ENCODE peak calls at places on chromosome X, in seven cellular contexts. D is astrocyte of the cerebellum; E is fibroblast of the aortic adventitia; J is fibroblast of mammary gland; I is CD4-positive, alpha-beta T cell; R is Peyer's patch; G is neural progenitor cell. Y is an unnamed sample.

GRCh38 chrX:140664939-140665338 is 44.6 kb upstream of the LINC00632 start:
- DNase-seq in E (peak), D (peak), J (peak), G (no peak), R (no peak), I (no peak), Y (no peak)

GRCh38 chrX:49915352-49916222 is 6.8 kb upstream of the CLCN5 start:
- DNase-seq in D (peak), G (peak), E (peak), I (peak), R (peak), J (peak), Y (peak)

GRCh38 chrX:13081385-13082285 is 37.2 kb upstream of the FAM9C start:
- DNase-seq in D (no peak), J (no peak), E (peak), R (peak), G (no peak), I (no peak), Y (no peak)

GRCh38 chrX:47854474-47854873 is 17.8 kb downstream of the ZNF81 start:
- DNase-seq in E (peak), J (peak), G (peak), R (peak), D (peak), I (peak), Y (peak)

GRCh38 chrX:45788941-45789348 is 588.3 kb upstream of the DIPK2B start:
- DNase-seq in R (no peak), I (no peak), D (no peak), J (peak), G (no peak), E (peak), Y (no peak)

GRCh38 chrX:41384041-41384705 is 50.2 kb downstream of the DDX3X start:
- DNase-seq in G (no peak), J (peak), E (peak), I (peak), D (peak), R (peak), Y (peak)

GRCh38 chrX:3461824-3462508 is 115.5 kb upstream of the MXRA5 start:
- DNase-seq in G (no peak), R (no peak), I (no peak), J (peak), D (no peak), E (no peak), Y (peak)

GRCh38 chrX:69282893-69283690 is 117.8 kb upstream of the PJA1 start:
- DNase-seq in D (no peak), I (no peak), J (no peak), R (no peak), E (no peak), G (peak), Y (no peak)

GRCh38 chrX:27915617-27916016 is 65.6 kb downstream of the DCAF8L1 start:
- DNase-seq in D (no peak), E (no peak), I (no peak), R (no peak), J (peak), G (no peak), Y (peak)

GRCh38 chrX:110145854-110146253 is 142.9 kb downstream of the TMEM164 start:
- DNase-seq in I (no peak), J (peak), G (no peak), D (no peak), R (no peak), E (peak), Y (peak)

GRCh38 chrX:22958250-22958649 is 41.5 kb upstream of the DDX53 start:
- DNase-seq in I (no peak), D (no peak), E (no peak), R (no peak), J (no peak), G (no peak), Y (no peak)

GRCh38 chrX:136310411-136310810 is 9.6 kb downstream of the ADGRG4 start:
- DNase-seq in I (no peak), R (no peak), E (peak), D (peak), J (peak), G (no peak), Y (no peak)

GRCh38 chrX:7925867-7926472 is 1.2 kb downstream of the PNPLA4 start:
- DNase-seq in R (peak), J (peak), D (peak), I (peak), G (peak), E (peak), Y (peak)

GRCh38 chrX:134537179-134537945 is 77.4 kb downstream of the HPRT1 start:
- DNase-seq in R (no peak), E (peak), J (peak), G (no peak), I (no peak), D (no peak), Y (peak)

GRCh38 chrX:124256981-124257380 is 75.5 kb upstream of the TEX13D start:
- DNase-seq in R (no peak), J (no peak), E (no peak), I (no peak), D (no peak), G (no peak), Y (no peak)

GRCh38 chrX:7133036-7133412 is 14.5 kb upstream of the STS start:
- DNase-seq in G (no peak), J (peak), I (no peak), R (no peak), E (peak), D (no peak), Y (no peak)

GRCh38 chrX:9163153-9163790 is 129.3 kb upstream of the FAM9B start:
- DNase-seq in R (no peak), D (no peak), G (peak), J (peak), I (no peak), E (peak), Y (no peak)

GRCh38 chrX:151019837-151020236 is 36.7 kb downstream of the HMGB3 start:
- DNase-seq in G (no peak), J (peak), R (no peak), D (no peak), E (peak), I (no peak), Y (peak)

DNA sequence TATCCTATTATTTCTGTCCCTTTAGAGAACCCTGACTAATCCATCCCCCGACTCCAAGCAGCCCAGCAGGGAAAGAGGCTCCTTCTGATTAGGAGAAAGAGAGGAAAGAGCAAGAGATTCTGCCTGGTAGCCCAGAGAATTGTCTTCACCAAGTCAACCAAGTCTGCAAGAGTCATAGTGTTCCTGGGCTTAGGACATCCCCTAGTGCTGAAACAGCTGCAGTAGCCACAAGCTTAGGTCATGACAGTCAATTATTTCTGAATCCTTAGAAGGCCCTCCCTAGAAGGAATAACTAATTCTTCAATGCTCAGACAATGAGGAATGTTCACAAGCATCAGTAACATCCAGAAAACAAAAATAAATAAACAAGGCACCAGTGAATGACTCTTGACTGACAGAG is 480.3 kb upstream of the GRIA3 start:
- DNase-seq in G (peak), E (peak), J (peak), I (no peak), R (no peak), D (no peak), Y (peak)
- TF ChIP-seq CTCF in G (peak), E (no peak), J (peak), I (no peak), R (no peak), D (no peak), Y (peak)

GRCh38 chrX:30637874-30638793 is 15.1 kb upstream of the GK start:
- DNase-seq in D (no peak), E (no peak), G (no peak), I (no peak), R (no peak), J (no peak), Y (no peak)

GRCh38 chrX:30635630-30636029 is 17.6 kb upstream of the GK start:
- DNase-seq in D (no peak), I (no peak), G (no peak), E (peak), R (no peak), J (no peak), Y (no peak)
- TF ChIP-seq CTCF in D (no peak), I (peak), G (peak), E (peak), R (no peak), J (peak), Y (peak)

DNA sequence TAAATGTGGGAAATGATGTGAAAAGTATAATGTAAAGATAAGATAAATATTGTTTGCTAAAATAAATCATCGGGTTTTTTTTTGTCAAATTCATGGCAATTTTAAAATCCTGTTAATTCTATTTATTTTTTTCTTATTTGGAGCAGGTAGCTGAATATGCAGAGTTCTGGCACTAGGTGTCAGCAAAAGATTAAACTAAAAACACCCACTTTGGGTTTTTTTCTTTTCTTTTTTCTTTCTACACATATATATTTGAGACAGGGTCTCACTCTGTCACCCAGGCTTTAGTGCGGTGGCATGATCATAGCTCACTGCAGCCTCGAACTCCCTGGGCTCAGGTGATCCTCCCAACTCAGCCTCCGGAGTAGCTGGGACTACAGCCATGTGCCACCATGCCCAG is 6.9 kb upstream of the RAP2C start:
- DNase-seq in J (peak), E (peak), I (no peak), R (no peak), G (no peak), D (no peak), Y (peak)
- TF ChIP-seq CTCF in J (peak), E (peak), I (peak), R (no peak), G (peak), D (peak), Y (no peak)

GRCh38 chrX:82219129-82219528 is 1017.2 kb downstream of the SH3BGRL start:
- DNase-seq in G (no peak), E (no peak), I (no peak), R (no peak), D (no peak), J (no peak), Y (no peak)

GRCh38 chrX:82218361-82218760 is 1016.5 kb downstream of the SH3BGRL start:
- DNase-seq in E (peak), J (peak), I (no peak), R (no peak), D (no peak), G (peak), Y (no peak)
- TF ChIP-seq CTCF in E (no peak), J (peak), I (no peak), R (no peak), D (no peak), G (peak), Y (no peak)

GRCh38 chrX:143934542-143934941 is 50.7 kb downstream of the UBE2NL start:
- DNase-seq in D (no peak), R (no peak), J (no peak), I (no peak), G (no peak), E (no peak), Y (no peak)
- TF ChIP-seq CTCF in D (no peak), R (no peak), J (no peak), I (no peak), G (no peak), E (no peak), Y (no peak)

GRCh38 chrX:40314070-40314469 is 216.3 kb upstream of the BCOR start:
- DNase-seq in R (no peak), G (peak), E (no peak), J (no peak), D (no peak), I (no peak), Y (no peak)
- TF ChIP-seq CTCF in R (no peak), G (peak), E (no peak), J (no peak), D (no peak), I (no peak), Y (no peak)